ENCODE peak calls at places on chromosome 7, in four cellular contexts. Z is HCT116; B is effector memory CD4-positive, alpha-beta T cell; Q is aorta. A is an unnamed sample. For H3K4me1, the result is how much of the 10 kb centered on the place peaks cover.

GRCh38 chr7:118352854-118353453 is 128.4 kb downstream of the ANKRD7 start:
- DNase-seq in Z (peak), B (no peak), Q (no peak), A (no peak)

GRCh38 chr7:638256-639011 is 88.1 kb upstream of the DNAAF5 start:
- DNase-seq in Z (no peak), B (no peak), Q (peak), A (no peak)

GRCh38 chr7:108000875-108001758 is 1.8 kb downstream of the LAMB1 start:
- DNase-seq in Z (no peak), B (no peak), Q (peak), A (no peak)

GRCh38 chr7:100859856-100860255 is 7.3 kb upstream of the TRIP6 start:
- DNase-seq in Z (no peak), B (no peak), Q (no peak), A (no peak)

GRCh38 chr7:95871078-95871848 is 98.9 kb downstream of the DYNC1I1 start:
- DNase-seq in Z (peak), B (no peak), Q (no peak), A (no peak)

GRCh38 chr7:144437370-144438191 is 34.1 kb upstream of the NOBOX start:
- DNase-seq in Z (peak), B (peak), Q (no peak), A (peak)

GRCh38 chr7:74525881-74526280 is 72.2 kb downstream of the GTF2IRD1 start:
- DNase-seq in Z (no peak), B (no peak), Q (no peak), A (no peak)

GRCh38 chr7:122412441-122412840 is 107.9 kb upstream of the FEZF1 start:
- DNase-seq in Z (no peak), B (no peak), Q (no peak), A (no peak)

GRCh38 chr7:102152672-102153585 is 133.7 kb upstream of the SH2B2 start:
- DNase-seq in Z (peak), B (no peak), Q (no peak), A (no peak)

GRCh38 chr7:55309040-55309991 is 55.8 kb upstream of the LANCL2 start:
- DNase-seq in Z (no peak), B (peak), Q (no peak), A (peak)

GRCh38 chr7:101017099-101017777 is 2.6 kb upstream of the MUC17 start:
- DNase-seq in Z (no peak), B (peak), Q (peak), A (peak)

GRCh38 chr7:1458676-1459511 is at the start of gene MICALL2:
- DNase-seq in Z (peak), B (peak), Q (peak), A (peak)

GRCh38 chr7:148142660-148143248 is 447.8 kb upstream of the C7orf33 start:
- DNase-seq in Z (peak), B (no peak), Q (no peak), A (no peak)

GRCh38 chr7:23712368-23713284 is 2.6 kb downstream of the STK31 start:
- DNase-seq in Z (peak), B (no peak), Q (no peak), A (no peak)

GRCh38 chr7:139731802-139732470 is 45.9 kb downstream of the HIPK2 start:
- DNase-seq in Z (peak), B (no peak), Q (peak), A (no peak)

GRCh38 chr7:145543245-145543644 is 573.4 kb upstream of the CNTNAP2 start:
- DNase-seq in Z (no peak), B (no peak), Q (no peak), A (no peak)

GRCh38 chr7:22569586-22570321 is 69.8 kb upstream of the STEAP1B start:
- DNase-seq in Z (no peak), B (no peak), Q (no peak), A (no peak)

GRCh38 chr7:131605280-131605878 is 49.0 kb upstream of the PODXL start:
- DNase-seq in Z (no peak), B (no peak), Q (no peak), A (no peak)

GRCh38 chr7:4734587-4735365 is 40.6 kb upstream of the AP5Z1 start:
- DNase-seq in Z (no peak), B (no peak), Q (no peak), A (no peak)

GRCh38 chr7:78438433-78438832 is 639.9 kb downstream of the PHTF2 start:
- DNase-seq in Z (no peak), B (no peak), Q (no peak), A (no peak)

GRCh38 chr7:100604976-100605911 is 3.1 kb downstream of the PCOLCE start:
- DNase-seq in Z (no peak), B (no peak), Q (no peak), A (peak)

GRCh38 chr7:33771422-33771821 is 133.9 kb upstream of the BMPER start:
- DNase-seq in Z (no peak), B (no peak), Q (no peak), A (no peak)

GRCh38 chr7:37921876-37922275 is 1.4 kb downstream of the EPDR1 start:
- DNase-seq in Z (no peak), B (no peak), Q (no peak), A (no peak)

DNA sequence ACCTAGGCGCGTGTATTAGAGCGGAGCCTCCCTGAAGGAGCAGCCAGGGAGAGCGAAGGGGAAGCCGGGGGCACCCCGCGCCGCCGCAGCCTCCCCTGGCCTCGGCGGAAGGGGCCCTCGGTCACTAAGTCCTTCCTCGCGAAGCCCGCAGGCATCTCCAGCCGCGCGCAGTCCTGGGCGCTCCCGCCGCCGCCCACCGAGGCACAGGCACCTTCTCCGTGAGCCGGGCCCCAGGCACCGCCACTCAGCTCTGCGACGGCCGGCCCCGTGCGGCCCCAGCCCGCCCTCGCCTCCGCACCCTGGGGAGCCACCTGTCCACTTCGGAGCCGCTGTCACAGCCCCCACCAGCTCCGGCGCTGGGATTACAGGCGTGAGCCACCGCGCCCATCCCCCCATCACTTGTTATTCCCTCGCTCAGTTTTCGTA is 80.8 kb downstream of the ZNF467 start:
- DNase-seq in Z (no peak), B (no peak), Q (no peak), A (no peak)
- H3K4me3 ChIP-seq in Z (no peak), B (no peak), Q (no peak), A (no peak)

DNA sequence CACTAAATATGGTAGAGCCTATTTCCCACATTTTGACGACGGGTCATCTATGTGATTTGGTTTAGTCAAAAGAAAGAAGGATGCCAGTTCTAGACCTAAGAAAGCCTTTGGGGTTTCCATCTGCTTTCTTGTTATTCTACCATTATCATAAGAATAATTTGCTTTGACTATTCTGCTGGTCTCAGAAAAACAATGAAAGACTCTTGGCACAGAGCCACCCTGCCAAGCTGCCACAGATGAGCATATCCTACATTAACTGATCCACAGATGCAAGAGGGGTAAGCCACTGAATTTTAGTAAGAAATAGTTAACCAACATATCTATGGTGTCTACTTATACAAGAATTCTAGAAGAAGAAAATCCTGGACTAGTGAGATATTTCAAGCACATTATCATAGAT is 158.6 kb upstream of the MAGI2 start:
- DNase-seq in Z (no peak), B (no peak), Q (no peak), A (no peak)
- H3K4me1 ChIP-seq in Z (under half), B (under half), Q (under half), A (under half)

GRCh38 chr7:110568388-110568787 is 522.5 kb upstream of the LRRN3 start:
- DNase-seq in Z (no peak), B (no peak), Q (no peak), A (no peak)

GRCh38 chr7:110573862-110574528 is 516.9 kb upstream of the LRRN3 start:
- DNase-seq in Z (peak), B (no peak), Q (no peak), A (no peak)

GRCh38 chr7:110568932-110569331 is 522.0 kb upstream of the LRRN3 start:
- DNase-seq in Z (peak), B (no peak), Q (no peak), A (no peak)

DNA sequence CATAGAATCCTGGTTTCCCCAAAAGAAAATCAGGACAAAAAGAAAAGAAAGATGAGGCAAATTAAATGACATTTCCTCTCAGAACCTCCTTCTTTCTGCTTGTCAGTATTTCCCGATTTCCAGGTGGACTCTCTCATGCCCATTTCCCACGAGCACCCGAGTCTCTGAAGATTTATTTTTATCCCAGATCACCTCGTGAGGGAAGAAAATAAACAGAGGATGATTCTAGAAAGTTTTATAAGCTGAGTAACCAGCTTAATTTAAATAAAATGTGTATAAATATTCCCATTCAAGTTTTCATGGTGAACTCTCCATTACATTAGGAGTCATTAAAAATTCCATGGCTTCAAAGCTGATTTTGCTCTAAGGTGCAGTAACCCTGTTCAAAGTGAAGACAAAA is 521.4 kb upstream of the LRRN3 start:
- DNase-seq in Z (no peak), B (no peak), Q (no peak), A (no peak)
- H3K4me3 ChIP-seq in Z (no peak), B (no peak), Q (no peak), A (no peak)

GRCh38 chr7:47580175-47580701 is 1.7 kb downstream of the TNS3 start:
- DNase-seq in Z (no peak), B (no peak), Q (no peak), A (no peak)

GRCh38 chr7:47581821-47582747 is at the start of gene TNS3:
- DNase-seq in Z (no peak), B (no peak), Q (peak), A (no peak)

GRCh38 chr7:47579458-47579857 is 2.5 kb downstream of the TNS3 start:
- DNase-seq in Z (no peak), B (no peak), Q (no peak), A (no peak)

GRCh38 chr7:47581442-47581820 is 480 bp downstream of the TNS3 start:
- DNase-seq in Z (no peak), B (no peak), Q (peak), A (no peak)

GRCh38 chr7:47580811-47581331 is 1.0 kb downstream of the TNS3 start:
- DNase-seq in Z (no peak), B (no peak), Q (no peak), A (no peak)
- H3K4me1 ChIP-seq in Z (under half), B (under half), Q (under half), A (under half)

DNA sequence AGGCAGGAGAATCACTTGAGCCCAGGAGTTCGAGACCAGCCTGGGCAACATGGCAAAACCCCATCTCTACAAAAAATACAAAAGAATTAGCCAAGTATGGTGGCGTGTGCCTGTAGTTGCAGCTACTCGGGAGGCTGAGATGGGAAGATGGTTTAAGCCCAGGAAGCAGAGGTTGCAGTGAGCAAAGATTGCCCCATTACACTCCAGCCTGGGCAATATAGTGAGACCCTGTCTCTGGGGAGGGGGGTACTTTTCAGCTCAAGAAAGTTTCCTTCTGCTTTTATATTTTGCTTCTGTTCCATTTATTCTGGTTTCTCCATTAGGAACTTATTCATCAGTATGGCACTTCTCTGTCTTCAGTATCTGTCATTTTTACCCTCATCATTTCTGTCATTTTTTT is 48.6 kb downstream of the COA1 start:
- DNase-seq in Z (no peak), B (no peak), Q (no peak), A (no peak)
- H3K4me3 ChIP-seq in Z (no peak), B (no peak), Q (no peak), A (no peak)

GRCh38 chr7:30910369-30911073 is 1.1 kb upstream of the AQP1 start:
- DNase-seq in Z (no peak), B (no peak), Q (no peak), A (no peak)

GRCh38 chr7:30912021-30912420 is 368 bp downstream of the AQP1 start:
- DNase-seq in Z (no peak), B (no peak), Q (no peak), A (no peak)

GRCh38 chr7:30912454-30912985 is 867 bp downstream of the AQP1 start:
- DNase-seq in Z (no peak), B (no peak), Q (no peak), A (no peak)

GRCh38 chr7:30911133-30911532 is 520 bp upstream of the AQP1 start:
- DNase-seq in Z (no peak), B (no peak), Q (no peak), A (no peak)

GRCh38 chr7:30911561-30911969 is at the start of gene AQP1:
- DNase-seq in Z (no peak), B (no peak), Q (peak), A (no peak)
- H3K4me1 ChIP-seq in Z (under half), B (under half), Q (under half), A (under half)

GRCh38 chr7:36286241-36286640 is 103.4 kb upstream of the ANLN start:
- DNase-seq in Z (no peak), B (peak), Q (no peak), A (peak)

GRCh38 chr7:36287371-36288241 is 102.1 kb upstream of the ANLN start:
- DNase-seq in Z (no peak), B (peak), Q (no peak), A (no peak)

GRCh38 chr7:36285276-36285675 is 104.4 kb upstream of the ANLN start:
- DNase-seq in Z (no peak), B (no peak), Q (no peak), A (no peak)

GRCh38 chr7:36288501-36288900 is 101.2 kb upstream of the ANLN start:
- DNase-seq in Z (no peak), B (no peak), Q (no peak), A (no peak)

DNA sequence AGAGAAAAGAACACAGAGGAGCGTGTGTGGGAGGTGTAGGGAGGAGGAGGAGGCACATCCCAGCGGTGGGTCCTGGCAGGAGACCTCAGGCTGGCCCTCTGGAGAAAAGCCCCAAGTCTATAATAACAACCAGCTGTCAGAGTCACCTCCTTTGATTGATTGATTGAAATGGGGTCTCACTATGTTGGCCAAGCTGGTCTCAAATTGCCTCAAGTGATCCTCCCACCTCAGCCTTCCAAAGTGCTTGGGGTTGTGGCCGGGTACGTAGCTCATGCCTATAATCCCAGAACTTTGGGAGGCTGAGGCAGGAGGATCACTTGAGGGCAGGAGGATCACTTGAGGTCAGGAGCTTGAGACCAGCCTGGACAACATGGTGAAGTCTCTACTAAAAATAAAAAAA is 103.0 kb upstream of the ANLN start:
- DNase-seq in Z (no peak), B (no peak), Q (no peak), A (no peak)
- H3K4me3 ChIP-seq in Z (no peak), B (peak), Q (no peak), A (no peak)

GRCh38 chr7:150962285-150962742 is 15.8 kb downstream of the KCNH2 start:
- DNase-seq in Z (no peak), B (no peak), Q (no peak), A (no peak)

GRCh38 chr7:150961510-150962284 is 16.4 kb downstream of the KCNH2 start:
- DNase-seq in Z (no peak), B (no peak), Q (no peak), A (no peak)

GRCh38 chr7:150958603-150959002 is 19.5 kb downstream of the KCNH2 start:
- DNase-seq in Z (no peak), B (no peak), Q (no peak), A (no peak)

GRCh38 chr7:150958071-150958552 is 20.0 kb downstream of the KCNH2 start:
- DNase-seq in Z (no peak), B (no peak), Q (no peak), A (no peak)

GRCh38 chr7:150959739-150960734 is 18.1 kb downstream of the KCNH2 start:
- DNase-seq in Z (no peak), B (no peak), Q (no peak), A (no peak)
- H3K4me1 ChIP-seq in Z (under half), B (under half), Q (under half), A (under half)

GRCh38 chr7:135664046-135664589 is 1.8 kb downstream of the STMP1 start:
- DNase-seq in Z (no peak), B (no peak), Q (no peak), A (no peak)
- H3K4me3 ChIP-seq in Z (no peak), B (no peak), Q (no peak), A (no peak)